ENCODE peak calls at places on chromosomes 13 and 19, in ten cellular contexts. Y is A549; D is right lobe of liver; Q is GM23248; Z is stomach; I is PC-3; R is mesenchymal stem cell; N is naive thymus-derived CD4-positive, alpha-beta T cell; X is spleen; V is fibroblast of lung. F is an unnamed sample.

GRCh38 chr19:55255618-55256423 is 3.0 kb downstream of the PPP6R1 start:
- DNase-seq in Y (peak; percentile 85), D (no peak), Q (peak; percentile 74), Z (peak; percentile 46), I (peak; percentile 95), R (peak; percentile 48), N (peak; percentile 34), X (peak; percentile 87), V (no peak), F (no peak)

GRCh38 chr13:19838726-19839342 is 24.6 kb downstream of the ZMYM5 start:
- DNase-seq in Y (no peak), D (no peak), Q (peak; percentile 61), Z (no peak), I (no peak), R (no peak), N (no peak), X (no peak), V (peak; percentile 51), F (peak; percentile 29)

GRCh38 chr19:42254083-42254849 is 662 bp downstream of the ERF start:
- DNase-seq in Y (peak; percentile 92), D (peak; percentile 86), Q (peak; percentile 84), Z (peak; percentile 79), I (peak; percentile 48), R (peak; percentile 74), N (peak; percentile 86), X (peak; percentile 95), V (peak; percentile 57), F (no peak)

GRCh38 chr19:2083174-2083854 is 12.8 kb downstream of the MOB3A start:
- DNase-seq in Y (no peak), D (no peak), Q (no peak), Z (no peak), I (no peak), R (no peak), N (peak; percentile 81), X (peak; percentile 90), V (no peak), F (no peak)

GRCh38 chr19:58364127-58364526 is 1.6 kb upstream of the ZNF497 start:
- DNase-seq in Y (no peak), D (no peak), Q (no peak), Z (no peak), I (no peak), R (no peak), N (no peak), X (no peak), V (no peak), F (no peak)

GRCh38 chr13:59946924-59947323 is 216.8 kb downstream of the DIAPH3 start:
- DNase-seq in Y (no peak), D (no peak), Q (peak; percentile 17), Z (no peak), I (no peak), R (peak; percentile 26), N (no peak), X (no peak), V (no peak), F (no peak)

GRCh38 chr13:46469064-46469463 is 82.0 kb upstream of the RUBCNL start:
- DNase-seq in Y (no peak), D (no peak), Q (peak; percentile 72), Z (no peak), I (peak; percentile 26), R (peak; percentile 83), N (no peak), X (no peak), V (peak; percentile 87), F (no peak)

GRCh38 chr13:45299194-45299593 is 41.8 kb downstream of the TPT1 start:
- DNase-seq in Y (no peak), D (no peak), Q (no peak), Z (no peak), I (peak; percentile 16), R (no peak), N (no peak), X (no peak), V (peak; percentile 38), F (no peak)

GRCh38 chr13:112249644-112250610 is 126.2 kb upstream of the SPACA7 start:
- DNase-seq in Y (no peak), D (no peak), Q (no peak), Z (no peak), I (no peak), R (no peak), N (no peak), X (peak; percentile 65), V (no peak), F (no peak)

GRCh38 chr19:35848486-35848885 is 3.8 kb downstream of the NPHS1 start:
- DNase-seq in Y (no peak), D (no peak), Q (no peak), Z (no peak), I (no peak), R (no peak), N (no peak), X (no peak), V (no peak), F (no peak)

GRCh38 chr19:1057185-1057857 is 9.6 kb upstream of the ARHGAP45 start:
- DNase-seq in Y (no peak), D (no peak), Q (peak; percentile 76), Z (no peak), I (peak; percentile 19), R (peak; percentile 80), N (peak; percentile 54), X (peak; percentile 78), V (peak; percentile 80), F (no peak)

GRCh38 chr13:64928704-64929499 is 2301.2 kb downstream of the PCDH9 start:
- DNase-seq in Y (no peak), D (no peak), Q (peak; percentile 75), Z (no peak), I (peak; percentile 70), R (peak; percentile 91), N (no peak), X (no peak), V (peak; percentile 69), F (peak; percentile 27)

GRCh38 chr19:30293051-30293785 is 79.0 kb upstream of the ZNF536 start:
- DNase-seq in Y (no peak), D (no peak), Q (no peak), Z (no peak), I (no peak), R (no peak), N (no peak), X (no peak), V (no peak), F (no peak)

GRCh38 chr19:52322429-52322828 is 13.6 kb upstream of the ZNF610 start:
- DNase-seq in Y (no peak), D (no peak), Q (no peak), Z (no peak), I (no peak), R (no peak), N (no peak), X (no peak), V (no peak), F (no peak)
- H3K9me3 ChIP-seq in Y (peaks cover 100% of the 10 kb centered on the region), D (peaks cover 90% of the 10 kb centered on the region), Q (peaks cover 12% of the 10 kb centered on the region), Z (peaks cover 100% of the 10 kb centered on the region), I (peaks cover 73% of the 10 kb centered on the region), R (peaks cover 97% of the 10 kb centered on the region), N (peaks cover 97% of the 10 kb centered on the region), X (peaks cover 100% of the 10 kb centered on the region), V (peaks cover 4% of the 10 kb centered on the region), F (peaks cover 38% of the 10 kb centered on the region)

GRCh38 chr13:26557051-26557392 is 461 bp upstream of the WASF3 start:
- DNase-seq in Y (no peak), D (no peak), Q (no peak), Z (no peak), I (no peak), R (no peak), N (no peak), X (no peak), V (no peak), F (no peak)

GRCh38 chr13:26555413-26555812 is 2.1 kb upstream of the WASF3 start:
- DNase-seq in Y (no peak), D (no peak), Q (no peak), Z (no peak), I (no peak), R (no peak), N (no peak), X (no peak), V (no peak), F (no peak)

GRCh38 chr13:26558074-26558805 is 757 bp downstream of the WASF3 start:
- DNase-seq in Y (no peak), D (no peak), Q (peak; percentile 57), Z (no peak), I (no peak), R (peak; percentile 34), N (no peak), X (peak; percentile 78), V (peak; percentile 19), F (no peak)

GRCh38 chr13:26558912-26559485 is 1.5 kb downstream of the WASF3 start:
- DNase-seq in Y (no peak), D (no peak), Q (peak; percentile 16), Z (no peak), I (no peak), R (no peak), N (no peak), X (no peak), V (no peak), F (no peak)

DNA sequence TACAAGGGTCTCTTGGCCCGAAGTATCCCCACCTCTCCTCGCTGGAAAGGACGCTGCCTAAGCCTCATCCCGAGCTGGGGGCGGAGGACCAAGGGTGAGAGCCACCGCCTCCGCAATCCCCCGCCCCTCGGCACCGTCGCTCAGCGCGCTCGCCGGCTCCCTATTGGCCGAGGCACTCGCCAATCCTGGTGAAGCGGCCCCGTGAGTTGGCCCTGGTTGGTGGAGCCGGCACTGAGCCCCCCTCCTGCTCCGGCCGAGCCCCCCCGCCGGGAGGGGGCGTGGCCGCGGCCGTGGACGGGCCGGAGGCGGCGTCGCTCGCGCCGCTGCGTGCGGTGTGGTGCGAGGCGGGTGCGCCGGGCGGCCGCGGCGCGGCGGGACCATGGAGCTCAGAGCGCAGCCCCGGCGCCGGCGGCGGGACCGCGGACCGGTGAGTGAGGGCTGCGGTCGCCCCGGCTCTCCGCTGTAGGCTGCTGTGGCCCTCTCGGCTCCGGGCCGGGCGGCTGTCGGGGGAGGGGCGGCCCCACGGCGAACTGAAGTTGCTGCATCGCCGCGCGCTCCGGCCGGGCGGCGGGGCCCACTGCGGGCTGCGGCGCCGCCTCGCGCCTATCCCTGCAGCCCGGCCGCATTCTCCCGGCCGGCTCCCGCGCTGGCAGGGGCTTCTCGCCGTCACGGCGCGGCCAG is at the start of gene WASF3:
- DNase-seq in Y (peak; percentile 57), D (peak; percentile 95), Q (peak; percentile 97), Z (peak; percentile 94), I (peak; percentile 88), R (peak; percentile 93), N (no peak), X (peak; percentile 91), V (peak; percentile 91), F (peak; percentile 72)
- H3K4me3 ChIP-seq in Y (peak within 1 kb of the TSS; percentile 61), D (peak within 1 kb of the TSS; percentile 65), Q (peak within 1 kb of the TSS; percentile 82), Z (peak within 1 kb of the TSS; percentile 81), I (peak within 1 kb of the TSS; percentile 69), R (peak within 1 kb of the TSS; percentile 94), N (no peak within 1 kb of the TSS), X (peak within 1 kb of the TSS; percentile 50), V (peak within 1 kb of the TSS; percentile 63), F (peak within 1 kb of the TSS; percentile 69)

DNA sequence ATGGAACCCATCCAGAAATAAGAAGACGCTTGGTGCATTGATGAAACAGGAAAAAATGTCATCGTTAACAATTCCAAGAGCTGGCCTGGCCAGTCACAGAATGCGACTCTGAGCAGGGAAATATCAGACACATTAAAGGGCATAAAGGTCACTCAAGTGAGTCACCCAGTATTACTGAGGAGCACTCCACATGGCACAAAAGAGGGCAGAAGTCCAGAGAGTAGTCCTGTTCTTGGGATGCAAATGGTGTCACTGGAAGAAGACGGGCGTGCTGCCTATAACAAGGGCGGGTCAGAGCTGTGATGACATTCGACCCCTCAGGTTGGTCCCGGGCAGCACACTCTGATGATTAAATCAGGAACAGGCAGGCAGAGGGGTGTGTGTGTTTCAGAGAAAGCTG is 720.3 kb downstream of the UQCRFS1 start:
- DNase-seq in Y (no peak), D (no peak), Q (no peak), Z (no peak), I (no peak), R (no peak), N (no peak), X (peak; percentile 19), V (no peak), F (no peak)
- H3K9me3 ChIP-seq in Y (peaks cover 15% of the 10 kb centered on the region), D (no peaks in the 10 kb centered on the region), Q (no peaks in the 10 kb centered on the region), Z (no peaks in the 10 kb centered on the region), I (no peaks in the 10 kb centered on the region), R (no peaks in the 10 kb centered on the region), N (no peaks in the 10 kb centered on the region), X (no peaks in the 10 kb centered on the region), V (no peaks in the 10 kb centered on the region), F (peaks cover 48% of the 10 kb centered on the region)

GRCh38 chr19:5338661-5339469 is 1.7 kb downstream of the PTPRS start:
- DNase-seq in Y (no peak), D (no peak), Q (no peak), Z (no peak), I (no peak), R (no peak), N (no peak), X (no peak), V (no peak), F (no peak)
- H3K4me3 ChIP-seq in Y (peak overlapping the region; percentile 100), D (no peak overlapping the region), Q (peak overlapping the region; percentile 93), Z (no peak overlapping the region), I (peak overlapping the region; percentile 95), R (no peak overlapping the region), N (no peak overlapping the region), X (no peak overlapping the region), V (no peak overlapping the region), F (peak overlapping the region; percentile 73)